ENCODE peak calls at places on chromosomes 5 and 9, in four cellular contexts. D, Y, P and C are unnamed samples.

GRCh38 chr9:35522189-35522588 is 32.3 kb downstream of the RUSC2 start:
- DNase-seq in Y (no peak), P (no peak), D (no peak), C (no peak)

GRCh38 chr9:80504525-80505235 is 932.9 kb downstream of the TLE4 start:
- DNase-seq in Y (no peak), P (no peak), D (no peak), C (no peak)

GRCh38 chr9:30075451-30076199 is 2308.8 kb upstream of the ACO1 start:
- DNase-seq in D (no peak), P (no peak), Y (peak; percentile 1), C (no peak)

GRCh38 chr5:17224858-17225436 is 7.5 kb downstream of the BASP1 start:
- DNase-seq in Y (no peak), P (no peak), D (no peak), C (no peak)

GRCh38 chr9:91298304-91298703 is 63.4 kb downstream of the AUH start:
- DNase-seq in Y (no peak), D (no peak), P (no peak), C (no peak)

GRCh38 chr9:121640486-121641227 is 10.8 kb upstream of the DAB2IP start:
- DNase-seq in P (no peak), Y (no peak), D (no peak), C (no peak)

GRCh38 chr5:161230222-161230621 is 316.3 kb downstream of the GABRB2 start:
- DNase-seq in Y (no peak), P (no peak), D (no peak), C (no peak)

GRCh38 chr5:150502106-150502505 is 5.8 kb upstream of the NDST1 start:
- DNase-seq in P (no peak), D (no peak), Y (no peak), C (no peak)

GRCh38 chr5:103293099-103293498 is 34.5 kb downstream of the MACIR start:
- DNase-seq in D (no peak), Y (no peak), P (no peak), C (no peak)

GRCh38 chr5:172834570-172835245 is 657 bp downstream of the ERGIC1 start:
- DNase-seq in D (peak; percentile 77), Y (no peak), P (peak; percentile 69), C (no peak)

GRCh38 chr5:477247-477646 is 34.3 kb downstream of the EXOC3 start:
- DNase-seq in P (no peak), D (no peak), Y (no peak), C (no peak)

GRCh38 chr9:5688109-5688508 is 59.2 kb downstream of the RIC1 start:
- DNase-seq in Y (no peak), D (no peak), P (no peak), C (no peak)

GRCh38 chr5:131974956-131975726 is 29.7 kb upstream of the MEIKIN start:
- DNase-seq in P (peak; percentile 63), Y (no peak), D (no peak), C (peak; percentile 66)

GRCh38 chr5:122312670-122312988 is 592 bp downstream of the SNCAIP start:
- DNase-seq in P (no peak), D (no peak), Y (no peak), C (no peak)

GRCh38 chr5:157086751-157087359 is 22.0 kb downstream of the HAVCR2 start:
- DNase-seq in P (no peak), Y (no peak), D (no peak), C (no peak)

GRCh38 chr5:124683917-124684555 is 62.4 kb downstream of the ZNF608 start:
- DNase-seq in P (no peak), D (no peak), Y (no peak), C (no peak)

GRCh38 chr9:10612649-10613398 is at the start of gene PTPRD:
- DNase-seq in D (no peak), Y (peak; percentile 40), P (peak; percentile 79), C (no peak)

GRCh38 chr9:15231788-15232635 is 75.0 kb downstream of the TTC39B start:
- DNase-seq in Y (peak; percentile 13), D (no peak), P (peak; percentile 51), C (no peak)

GRCh38 chr9:133125706-133126696 is 5.0 kb upstream of the RALGDS start:
- DNase-seq in Y (no peak), D (peak; percentile 80), P (no peak), C (no peak)

GRCh38 chr9:98135938-98136337 is 16.9 kb upstream of the TRIM14 start:
- DNase-seq in P (no peak), D (peak; percentile 26), Y (no peak), C (peak; percentile 86)

GRCh38 chr9:134551176-134551575 is 90.4 kb upstream of the COL5A1 start:
- DNase-seq in Y (no peak), D (no peak), P (no peak), C (no peak)

GRCh38 chr5:76696254-76696653 is 19.7 kb upstream of the F2R start:
- DNase-seq in P (no peak), D (no peak), Y (no peak), C (no peak)

GRCh38 chr5:155594270-155594669 is 580.7 kb downstream of the KIF4B start:
- DNase-seq in D (no peak), P (no peak), Y (no peak), C (no peak)

GRCh38 chr5:9774472-9775079 is 144.4 kb upstream of the TAS2R1 start:
- DNase-seq in P (no peak), Y (no peak), D (no peak), C (no peak)

GRCh38 chr5:169650701-169651331 is 13.7 kb downstream of the DOCK2 start:
- DNase-seq in Y (no peak), D (no peak), P (no peak), C (no peak)

GRCh38 chr9:687994-688393 is 153.5 kb upstream of the DMRT1 start:
- DNase-seq in P (no peak), D (no peak), Y (no peak), C (peak; percentile 77)

GRCh38 chr9:115694014-115694413 is 459.6 kb upstream of the PAPPA start:
- DNase-seq in Y (peak; percentile 22), D (no peak), P (peak; percentile 52), C (no peak)

GRCh38 chr5:82346376-82347212 is 68.4 kb upstream of the RPS23 start:
- DNase-seq in P (no peak), D (no peak), Y (no peak), C (peak; percentile 91)

GRCh38 chr9:94971378-94972131 is 245.1 kb downstream of the AOPEP start:
- DNase-seq in D (no peak), P (no peak), Y (no peak), C (no peak)
- TF ChIP-seq EP300 in D (no peak), P (no peak), Y (no peak), C (no peak)

GRCh38 chr5:108634251-108634950 is 113.3 kb upstream of the FER start:
- DNase-seq in P (no peak), D (no peak), Y (no peak), C (no peak)
- H3K4me3 ChIP-seq in P (no peak overlapping the region), D (no peak overlapping the region), Y (no peak overlapping the region), C (no peak overlapping the region)

GRCh38 chr5:54533541-54534179 is 16.1 kb downstream of the SNX18 start:
- DNase-seq in Y (no peak), P (no peak), D (no peak), C (peak; percentile 64)

GRCh38 chr5:54537720-54538119 is 20.2 kb downstream of the SNX18 start:
- DNase-seq in P (no peak), Y (no peak), D (no peak), C (peak; percentile 14)

GRCh38 chr5:54531536-54531935 is 14.0 kb downstream of the SNX18 start:
- DNase-seq in D (no peak), Y (no peak), P (no peak), C (peak; percentile 47)

GRCh38 chr5:54535149-54535844 is 17.7 kb downstream of the SNX18 start:
- DNase-seq in D (no peak), Y (no peak), P (no peak), C (peak; percentile 50)

GRCh38 chr5:54534306-54534705 is 16.7 kb downstream of the SNX18 start:
- DNase-seq in Y (no peak), P (no peak), D (no peak), C (peak; percentile 50)
- H3K4me1 ChIP-seq in Y (no peaks in the 10 kb centered on the region), P (peaks cover 5% of the 10 kb centered on the region), D (no peaks in the 10 kb centered on the region), C (peaks cover 62% of the 10 kb centered on the region)

GRCh38 chr9:85404911-85405580 is 336.7 kb downstream of the AGTPBP1 start:
- DNase-seq in Y (no peak), D (no peak), P (no peak), C (no peak)
- TF ChIP-seq EP300 in Y (no peak), D (no peak), P (no peak), C (no peak)